ENCODE peak calls at places on chromosomes 3 and 15, in five cellular contexts. G, E, L, O and T are unnamed samples.

GRCh38 chr3:40313975-40314860 is 4.7 kb downstream of the EIF1B start:
- DNase-seq in E (peak), G (no peak), O (peak), L (no peak), T (peak)

GRCh38 chr3:72310028-72310987 is 525.4 kb upstream of the PROK2 start:
- DNase-seq in G (no peak), L (peak), E (no peak), O (peak), T (peak)

GRCh38 chr3:9749333-9749662 is 454 bp upstream of the OGG1 start:
- DNase-seq in E (no peak), G (no peak), L (no peak), O (no peak), T (no peak)

GRCh38 chr15:62457100-62457499 is 292.0 kb upstream of the C2CD4B start:
- DNase-seq in G (no peak), O (no peak), E (no peak), L (no peak), T (no peak)

GRCh38 chr15:66136948-66137347 is 116.6 kb downstream of the MEGF11 start:
- DNase-seq in E (no peak), O (no peak), L (no peak), G (no peak), T (no peak)

GRCh38 chr3:101266566-101266965 is 53.8 kb downstream of the IMPG2 start:
- DNase-seq in O (no peak), G (no peak), E (no peak), L (no peak), T (no peak)

GRCh38 chr3:51622868-51623267 is 48.2 kb upstream of the TEX264 start:
- DNase-seq in L (no peak), G (no peak), E (no peak), O (peak), T (peak)

GRCh38 chr3:176951144-176951543 is 246.1 kb downstream of the TBL1XR1 start:
- DNase-seq in L (peak), O (no peak), E (no peak), G (no peak), T (no peak)

GRCh38 chr3:153843994-153844393 is 277.2 kb upstream of the ARHGEF26 start:
- DNase-seq in E (no peak), L (no peak), G (no peak), O (no peak), T (no peak)

DNA sequence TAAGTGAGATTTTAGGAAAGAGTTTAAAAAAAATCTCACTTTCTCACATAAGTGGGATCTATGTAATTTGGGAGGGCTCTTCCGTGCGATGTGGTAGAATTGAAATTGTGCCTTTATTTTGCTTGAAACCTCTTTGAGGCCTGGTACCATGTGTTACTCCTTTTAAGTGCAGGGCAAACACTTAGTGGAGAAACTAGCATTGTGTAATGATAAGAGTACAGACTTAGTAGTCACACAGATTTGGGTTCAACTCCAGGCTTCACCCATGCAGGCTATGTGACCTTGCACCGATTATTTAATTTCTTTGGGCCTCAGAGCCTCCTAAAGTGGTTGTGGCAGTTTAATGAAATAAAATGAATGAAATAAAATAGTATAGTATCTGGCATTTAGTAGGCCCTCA is 2.4 kb downstream of the PSMA4 start:
- DNase-seq in O (no peak), E (no peak), G (no peak), L (no peak), T (no peak)
- TF ChIP-seq CTCF in O (no peak), E (no peak), G (no peak), L (no peak), T (no peak)

DNA sequence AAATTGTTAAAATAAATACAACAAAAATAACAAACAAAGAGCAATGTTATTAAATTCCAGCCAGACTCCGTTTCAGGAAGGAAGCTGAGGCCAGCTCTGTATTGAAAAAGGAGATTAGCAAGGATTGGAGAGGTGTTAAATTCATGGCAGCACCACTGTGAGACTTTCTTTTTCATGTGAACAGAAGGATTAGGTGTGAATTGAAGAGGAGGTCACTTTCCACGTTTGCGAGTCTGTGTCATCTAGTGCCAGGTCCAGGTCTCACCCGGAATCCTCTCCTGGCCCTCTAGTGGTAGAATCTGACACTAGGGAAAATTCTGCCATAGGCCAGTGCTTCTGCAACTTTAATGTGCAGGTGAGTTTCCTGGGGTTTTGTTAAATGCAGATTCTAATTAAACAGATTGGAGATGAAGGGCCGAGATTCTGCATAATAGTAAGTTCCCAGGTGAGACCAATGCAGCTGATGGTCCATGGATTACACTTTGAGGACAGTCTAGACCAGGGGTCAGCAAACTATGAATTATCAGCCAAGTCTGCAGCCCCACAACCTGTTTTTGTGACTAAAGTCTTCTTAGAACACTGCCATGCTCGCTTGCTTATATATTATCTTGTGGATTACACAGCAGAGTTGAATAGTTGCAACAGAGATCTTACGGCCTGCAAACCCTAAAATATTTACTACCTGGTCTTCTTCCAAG is 9.2 kb upstream of the SLC6A1 start:
- DNase-seq in O (peak), G (no peak), E (no peak), L (no peak), T (peak)
- TF ChIP-seq CTCF in O (peak), G (no peak), E (peak), L (peak), T (peak)

GRCh38 chr3:189339996-189340395 is 168.2 kb downstream of the TPRG1 start:
- DNase-seq in L (no peak), O (no peak), G (no peak), E (no peak), T (no peak)

GRCh38 chr3:189342811-189343210 is 171.0 kb downstream of the TPRG1 start:
- DNase-seq in E (no peak), G (no peak), O (no peak), L (no peak), T (no peak)

GRCh38 chr3:189338366-189338765 is 166.6 kb downstream of the TPRG1 start:
- DNase-seq in O (no peak), L (no peak), G (no peak), E (no peak), T (no peak)

GRCh38 chr3:189337672-189338071 is 165.9 kb downstream of the TPRG1 start:
- DNase-seq in L (no peak), G (no peak), E (no peak), O (no peak), T (no peak)

GRCh38 chr3:189340680-189341460 is 169.1 kb downstream of the TPRG1 start:
- DNase-seq in E (no peak), G (no peak), O (no peak), L (no peak), T (peak)
- TF ChIP-seq CTCF in E (no peak), G (no peak), O (no peak), L (no peak), T (peak)

DNA sequence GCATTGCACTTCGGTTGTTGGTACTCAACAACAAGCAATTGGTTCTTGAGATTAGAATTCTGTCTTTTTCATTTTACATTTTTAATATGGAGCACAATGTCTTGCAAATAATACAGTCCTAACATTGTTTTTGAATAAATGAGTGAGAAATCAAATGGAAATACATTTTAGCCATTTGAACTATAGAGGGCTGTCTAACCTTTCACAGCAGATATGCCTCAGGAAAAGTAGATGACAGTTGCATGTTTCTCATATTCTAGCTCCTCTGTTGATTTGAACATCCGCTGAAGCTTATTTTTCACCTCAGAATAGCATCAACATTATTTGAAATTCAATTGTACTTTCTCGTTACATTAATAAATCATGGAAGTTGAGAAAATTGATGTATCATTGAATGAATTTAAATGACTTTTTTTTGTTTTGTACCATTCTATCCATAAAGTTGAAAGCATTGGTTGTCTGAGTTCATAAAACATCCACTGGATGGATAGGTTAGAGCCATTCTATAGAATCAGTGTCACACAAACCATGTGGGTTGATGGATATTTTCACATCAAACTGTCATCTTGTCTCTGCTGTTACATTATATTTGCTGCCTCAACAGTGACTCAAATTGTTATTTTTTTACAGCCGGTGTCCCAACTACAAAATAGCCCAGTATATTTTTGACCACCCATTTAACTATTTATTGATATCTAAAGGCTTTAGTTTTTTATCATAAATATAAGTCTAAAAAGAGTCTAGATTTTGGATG is 928.3 kb downstream of the NSUN3 start:
- DNase-seq in L (no peak), O (no peak), G (no peak), E (no peak), T (no peak)
- TF ChIP-seq CTCF in L (no peak), O (no peak), G (no peak), E (no peak), T (no peak)

DNA sequence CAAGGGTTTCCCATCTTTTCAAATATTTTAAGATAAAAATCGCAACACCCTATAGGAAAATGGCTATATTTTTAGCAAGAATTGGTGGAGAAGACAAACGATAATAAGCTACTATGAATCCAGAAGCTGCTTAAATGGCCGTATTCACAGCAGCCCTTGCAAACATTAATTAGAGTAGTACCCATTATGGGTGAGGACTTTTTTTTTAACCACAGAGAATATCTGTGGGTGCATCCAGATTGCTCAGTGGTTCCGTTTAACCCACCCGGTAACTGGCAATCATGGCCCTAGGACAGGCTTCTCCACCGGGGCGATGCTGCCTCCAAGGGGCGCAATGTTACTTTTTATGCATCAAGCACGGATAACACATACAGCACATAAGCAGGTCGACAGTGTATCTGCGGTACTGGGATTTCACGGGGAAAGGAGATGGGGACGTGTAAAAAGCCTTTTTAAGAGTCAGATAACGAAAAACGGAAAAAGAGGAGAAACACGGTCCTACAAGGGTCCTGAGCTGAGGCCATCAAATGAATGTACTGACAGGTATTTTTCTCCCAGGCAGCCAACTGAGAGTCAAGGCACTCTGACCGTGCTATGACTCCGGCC is 968 bp upstream of the TMEM266 start:
- DNase-seq in E (peak), O (peak), L (no peak), G (no peak), T (peak)
- TF ChIP-seq CTCF in E (no peak), O (no peak), L (no peak), G (no peak), T (no peak)

GRCh38 chr3:139241783-139242182 is 102.0 kb upstream of the MRPS22 start:
- DNase-seq in E (no peak), L (no peak), G (no peak), O (no peak), T (no peak)
- TF ChIP-seq CTCF in E (no peak), L (no peak), G (no peak), O (no peak), T (peak)

DNA sequence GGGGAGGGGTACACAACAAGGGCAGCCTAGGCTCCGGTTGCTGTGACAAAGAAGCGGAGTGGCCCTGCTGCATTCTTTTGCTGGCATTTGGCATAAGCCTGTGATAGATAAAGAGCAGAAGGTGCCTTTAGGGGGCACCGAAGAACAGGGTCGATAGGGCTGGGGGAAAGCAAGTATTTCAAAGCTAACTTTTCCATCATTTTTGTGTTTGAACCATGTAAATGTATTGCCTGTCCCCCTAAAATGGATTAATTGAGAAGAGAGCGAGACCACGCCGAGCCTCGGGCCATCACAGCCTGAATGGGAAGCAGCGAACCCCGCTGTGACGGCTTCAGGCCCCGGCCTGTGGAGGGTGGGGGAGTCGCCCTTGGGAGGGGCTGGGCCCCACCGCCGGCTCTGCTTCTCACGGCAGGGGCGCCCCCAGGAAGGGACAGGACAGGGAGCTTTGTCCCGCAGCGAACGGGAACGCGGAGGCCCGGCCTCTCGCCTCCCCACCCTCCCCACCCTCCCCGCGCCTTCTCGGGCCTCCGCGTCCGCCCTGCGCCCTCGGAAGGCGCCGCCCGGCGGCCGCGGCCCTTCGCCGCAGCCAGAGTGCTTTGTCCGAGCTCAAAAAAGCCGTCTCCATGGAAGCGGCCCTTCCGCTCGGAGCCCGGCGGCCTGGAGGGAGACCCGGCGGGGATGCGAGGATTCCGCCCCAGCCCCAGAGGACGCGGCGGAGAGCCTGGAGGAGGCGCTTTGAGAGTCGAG is 32.4 kb upstream of the ALDH1L1 start:
- DNase-seq in O (peak), E (no peak), G (no peak), L (no peak), T (peak)
- TF ChIP-seq CTCF in O (peak), E (no peak), G (no peak), L (no peak), T (peak)

GRCh38 chr3:38985981-38986380 is 65.8 kb downstream of the SCN11A start:
- DNase-seq in L (peak), E (no peak), G (no peak), O (peak), T (peak)

GRCh38 chr3:38984731-38985130 is 67.0 kb downstream of the SCN11A start:
- DNase-seq in O (no peak), L (no peak), E (no peak), G (no peak), T (no peak)

GRCh38 chr3:38985581-38985980 is 66.2 kb downstream of the SCN11A start:
- DNase-seq in G (no peak), E (no peak), O (peak), L (no peak), T (no peak)

GRCh38 chr3:38986901-38987300 is 64.8 kb downstream of the SCN11A start:
- DNase-seq in L (no peak), E (no peak), G (no peak), O (no peak), T (no peak)

DNA sequence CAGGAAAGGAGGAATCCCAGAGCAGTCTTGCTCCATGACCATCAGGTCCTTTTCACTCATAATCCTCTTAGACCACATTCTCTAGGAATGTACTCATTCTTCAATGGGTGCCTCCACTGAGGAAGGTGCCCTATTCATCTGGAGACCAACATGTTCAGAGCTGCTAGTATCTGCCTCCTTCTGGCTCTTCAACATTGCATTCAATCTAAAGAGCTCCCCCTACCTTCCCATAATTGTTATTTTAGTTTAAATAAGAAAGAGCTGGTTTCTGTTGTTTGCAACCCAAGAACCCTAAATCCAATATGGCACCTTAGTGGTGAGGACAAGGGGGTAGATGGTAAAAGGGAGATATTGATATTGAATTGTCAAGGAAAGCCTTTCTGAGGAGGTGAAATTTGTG is 67.6 kb downstream of the SCN11A start:
- DNase-seq in O (no peak), L (no peak), G (no peak), E (no peak), T (no peak)
- TF ChIP-seq CTCF in O (no peak), L (no peak), G (no peak), E (no peak), T (no peak)